ENCODE peak calls at places on chromosomes 13 and 19, in ten cellular contexts. G is mucosa of descending colon; V is lower leg skin; X is fibroblast of the aortic adventitia; M is progenitor cell of endocrine pancreas; K is cardiac fibroblast; Q is CD4-positive, alpha-beta T cell; Z is AG04449; T is WTC11; S is psoas muscle. O is an unnamed sample.

GRCh38 chr13:44211286-44211685 is 162.3 kb upstream of the SERP2 start:
- DNase-seq in V (no peak), S (no peak), Q (no peak), T (no peak), Z (no peak), X (peak), K (no peak), G (no peak), M (no peak), O (no peak)

GRCh38 chr19:31317098-31317497 is 32.1 kb downstream of the TSHZ3 start:
- DNase-seq in G (no peak), S (no peak), M (no peak), K (no peak), Z (no peak), X (peak), Q (no peak), T (no peak), V (no peak), O (no peak)

GRCh38 chr19:4051175-4052101 is 15.3 kb downstream of the ZBTB7A start:
- DNase-seq in Q (no peak), X (peak), T (no peak), S (peak), V (peak), K (no peak), G (peak), Z (no peak), M (no peak), O (peak)

GRCh38 chr13:98206946-98207345 is 29.9 kb upstream of the RNF113B start:
- DNase-seq in Q (no peak), G (no peak), T (no peak), V (no peak), M (no peak), K (peak), Z (peak), X (peak), S (no peak), O (no peak)

GRCh38 chr19:932647-933552 is 7.1 kb downstream of the ARID3A start:
- DNase-seq in G (peak), S (peak), M (no peak), K (peak), X (peak), Q (no peak), T (no peak), V (peak), Z (peak), O (peak)

GRCh38 chr19:45191324-45191845 is 12.8 kb downstream of the BLOC1S3 start:
- DNase-seq in Q (no peak), V (no peak), Z (no peak), S (no peak), K (no peak), X (no peak), G (no peak), M (no peak), T (no peak), O (no peak)

GRCh38 chr19:45499196-45500180 is 1.2 kb downstream of the PPM1N start:
- DNase-seq in K (peak), G (peak), V (no peak), Q (peak), Z (no peak), T (peak), X (no peak), S (peak), M (no peak), O (no peak)

GRCh38 chr19:18292810-18293641 is 11.6 kb upstream of the JUND start:
- DNase-seq in K (peak), T (peak), X (peak), Q (no peak), Z (no peak), G (peak), S (peak), M (no peak), V (peak), O (peak)

GRCh38 chr19:55503447-55504251 is 15.4 kb downstream of the SSC5D start:
- DNase-seq in M (peak), X (peak), Z (no peak), Q (peak), K (peak), S (peak), V (peak), G (peak), T (peak), O (peak)

GRCh38 chr19:18737954-18738351 is 53.2 kb downstream of the COMP start:
- DNase-seq in T (no peak), S (no peak), X (no peak), V (no peak), K (no peak), M (no peak), Q (no peak), G (no peak), Z (no peak), O (no peak)

GRCh38 chr13:96726651-96727050 is 267.6 kb downstream of the OXGR1 start:
- DNase-seq in K (no peak), S (no peak), T (no peak), Q (no peak), Z (no peak), G (no peak), M (no peak), X (no peak), V (no peak), O (no peak)

GRCh38 chr19:40314646-40315045 is 29.5 kb upstream of the AKT2 start:
- DNase-seq in K (no peak), Q (no peak), S (no peak), X (no peak), T (no peak), G (no peak), Z (no peak), V (no peak), M (no peak), O (no peak)

GRCh38 chr19:13004273-13004672 is 9.0 kb downstream of the NFIX start:
- DNase-seq in K (no peak), V (no peak), G (peak), Q (no peak), M (no peak), X (no peak), S (no peak), T (no peak), Z (no peak), O (no peak)

GRCh38 chr13:110454227-110454859 is 107.2 kb downstream of the RAB20 start:
- DNase-seq in M (no peak), G (no peak), T (no peak), S (no peak), V (no peak), K (no peak), Q (no peak), Z (no peak), X (no peak), O (no peak)

GRCh38 chr19:58554494-58555368 is at the start of gene CHMP2A:
- DNase-seq in Q (peak), G (peak), K (peak), M (peak), T (peak), X (peak), Z (no peak), V (peak), S (peak), O (peak)

GRCh38 chr19:48965033-48965805 is at the start of gene FTL:
- DNase-seq in S (peak), M (peak), X (peak), T (peak), Z (peak), G (peak), K (peak), V (peak), Q (peak), O (peak)

GRCh38 chr19:10587022-10587838 is at the start of gene AP1M2:
- DNase-seq in G (peak), T (peak), X (no peak), Z (no peak), M (peak), Q (no peak), V (no peak), S (no peak), K (no peak), O (no peak)

GRCh38 chr19:18464646-18465045 is 26.7 kb upstream of the ISYNA1 start:
- DNase-seq in Q (no peak), V (peak), T (no peak), K (peak), S (peak), Z (peak), X (peak), G (peak), M (no peak), O (peak)

GRCh38 chr19:1591421-1592022 is 1.1 kb downstream of the MBD3 start:
- DNase-seq in G (no peak), Q (no peak), K (peak), M (no peak), X (no peak), V (no peak), T (no peak), Z (no peak), S (no peak), O (no peak)

GRCh38 chr19:42459926-42460325 is 17.2 kb upstream of the CXCL17 start:
- DNase-seq in Q (no peak), G (no peak), S (no peak), M (no peak), Z (no peak), V (no peak), K (no peak), T (no peak), X (no peak), O (no peak)

GRCh38 chr13:23570099-23570926 is at the start of gene TNFRSF19:
- DNase-seq in K (peak), Z (peak), X (peak), V (no peak), M (no peak), G (no peak), T (no peak), Q (no peak), S (peak), O (peak)

GRCh38 chr13:91045351-91046034 is 302.0 kb upstream of the MIR17HG start:
- DNase-seq in M (no peak), Z (no peak), K (peak), G (no peak), S (no peak), T (no peak), V (no peak), X (no peak), Q (no peak), O (no peak)

GRCh38 chr13:110291286-110291685 is 15.7 kb downstream of the COL4A1 start:
- DNase-seq in S (no peak), T (no peak), G (no peak), K (no peak), X (no peak), V (peak), Q (no peak), M (no peak), Z (no peak), O (no peak)

GRCh38 chr19:39160523-39160861 is 34.9 kb downstream of the PAK4 start:
- DNase-seq in G (no peak), Z (no peak), Q (no peak), K (peak), S (peak), V (no peak), X (peak), T (no peak), M (no peak), O (no peak)

GRCh38 chr13:111948281-111948680 is 118.7 kb upstream of the SOX1 start:
- DNase-seq in T (no peak), Q (no peak), X (no peak), G (no peak), M (no peak), K (no peak), Z (no peak), S (no peak), V (peak), O (no peak)

DNA sequence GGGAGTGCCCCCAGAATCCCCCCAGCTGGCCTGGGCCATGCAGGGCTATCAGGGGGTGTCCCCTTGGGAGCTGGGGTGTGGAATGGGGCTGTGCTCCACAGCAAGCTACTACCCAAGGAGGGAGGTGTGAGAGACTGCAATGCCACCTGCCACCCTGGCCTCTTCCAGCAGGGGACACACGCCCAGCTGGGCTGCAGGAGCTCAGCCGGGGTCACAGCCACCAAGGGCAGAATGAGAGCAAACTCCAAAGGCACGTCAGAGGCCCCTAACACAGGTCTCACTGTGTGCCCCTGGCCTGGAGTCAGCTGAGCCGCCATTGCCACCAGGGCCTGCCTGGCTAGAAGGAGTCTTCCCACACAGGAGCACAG is 55.5 kb downstream of the MLLT1 start:
- DNase-seq in Z (no peak), S (no peak), G (no peak), Q (no peak), M (no peak), K (no peak), V (no peak), X (no peak), T (no peak), O (no peak)
- TF ChIP-seq CTCF in Z (no peak), S (peak), G (no peak), Q (no peak), M (no peak), K (no peak), V (no peak), X (no peak), T (no peak), O (no peak)

DNA sequence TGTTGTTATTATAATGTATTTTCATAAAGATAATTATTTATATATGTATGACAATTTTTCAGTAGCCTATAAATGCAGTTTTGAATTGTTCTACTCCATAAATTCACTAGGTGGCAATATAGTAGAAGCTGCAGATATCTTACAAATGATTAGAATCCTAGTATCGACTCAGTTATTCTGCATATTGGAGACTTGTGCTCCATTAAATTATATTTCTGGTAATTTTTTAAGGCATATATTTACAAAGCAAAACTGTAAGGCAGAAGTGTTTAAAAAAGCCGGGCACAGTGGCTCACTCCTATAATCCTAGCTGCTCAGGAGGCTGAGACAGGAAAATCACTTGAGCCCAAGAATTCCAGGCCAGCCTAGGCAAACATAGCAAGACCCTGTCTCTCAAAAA is 58.7 kb downstream of the DPY19L3 start:
- DNase-seq in M (no peak), G (no peak), S (no peak), K (peak), X (peak), V (no peak), Z (no peak), T (no peak), Q (no peak), O (no peak)
- TF ChIP-seq CTCF in M (peak), G (no peak), S (peak), K (peak), X (peak), V (no peak), Z (no peak), T (no peak), Q (peak), O (no peak)

GRCh38 chr13:42885325-42885724 is 103.9 kb downstream of the FAM216B start:
- DNase-seq in X (no peak), S (no peak), K (no peak), M (no peak), G (no peak), Z (no peak), T (no peak), Q (no peak), V (no peak), O (no peak)

GRCh38 chr13:42878721-42879120 is 97.3 kb downstream of the FAM216B start:
- DNase-seq in S (no peak), K (peak), Q (no peak), T (no peak), X (peak), Z (no peak), G (no peak), M (no peak), V (no peak), O (no peak)

GRCh38 chr13:42883142-42883541 is 101.8 kb downstream of the FAM216B start:
- DNase-seq in G (no peak), V (no peak), X (no peak), K (peak), M (no peak), S (no peak), Z (no peak), Q (no peak), T (no peak), O (no peak)

GRCh38 chr13:42880241-42880640 is 98.9 kb downstream of the FAM216B start:
- DNase-seq in K (peak), X (peak), G (no peak), M (no peak), S (no peak), T (no peak), Q (no peak), V (no peak), Z (no peak), O (peak)

DNA sequence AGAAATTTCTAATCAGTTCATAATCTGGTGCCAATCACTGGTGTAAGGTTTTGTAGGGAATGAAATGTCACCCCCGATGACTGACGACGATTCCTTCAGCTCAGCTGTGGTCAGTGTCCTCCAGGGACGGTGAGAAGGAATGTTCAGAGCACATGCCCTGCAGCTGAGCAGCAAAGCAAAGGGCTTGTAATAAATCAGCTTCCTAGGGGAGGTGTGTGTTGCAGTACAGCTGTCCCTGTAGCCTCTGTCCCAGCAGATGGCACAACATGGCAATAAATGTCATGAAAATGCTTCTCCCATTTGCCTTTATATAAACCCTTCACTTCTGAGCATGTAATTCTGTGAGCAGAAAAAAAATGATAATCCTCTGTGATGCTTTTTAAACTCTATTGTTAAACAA is 102.4 kb downstream of the FAM216B start:
- DNase-seq in K (peak), M (no peak), G (peak), T (no peak), Q (no peak), X (peak), S (no peak), Z (no peak), V (no peak), O (no peak)
- TF ChIP-seq CTCF in K (peak), M (no peak), G (no peak), T (no peak), Q (no peak), X (no peak), S (peak), Z (no peak), V (no peak), O (no peak)

GRCh38 chr19:38037151-38037611 is 130.2 kb downstream of the SIPA1L3 start:
- DNase-seq in Q (no peak), X (no peak), V (no peak), S (no peak), M (no peak), K (no peak), G (no peak), T (no peak), Z (no peak), O (no peak)

GRCh38 chr19:38033658-38034150 is 126.7 kb downstream of the SIPA1L3 start:
- DNase-seq in T (peak), G (no peak), Q (no peak), M (no peak), S (no peak), K (no peak), X (no peak), V (no peak), Z (no peak), O (no peak)

GRCh38 chr19:38035515-38036495 is 128.8 kb downstream of the SIPA1L3 start:
- DNase-seq in T (no peak), Z (no peak), K (peak), Q (no peak), S (no peak), G (no peak), M (no peak), V (no peak), X (peak), O (no peak)

GRCh38 chr19:38034153-38034835 is 127.3 kb downstream of the SIPA1L3 start:
- DNase-seq in Z (no peak), Q (no peak), M (no peak), V (no peak), K (no peak), S (no peak), G (no peak), X (no peak), T (no peak), O (no peak)

DNA sequence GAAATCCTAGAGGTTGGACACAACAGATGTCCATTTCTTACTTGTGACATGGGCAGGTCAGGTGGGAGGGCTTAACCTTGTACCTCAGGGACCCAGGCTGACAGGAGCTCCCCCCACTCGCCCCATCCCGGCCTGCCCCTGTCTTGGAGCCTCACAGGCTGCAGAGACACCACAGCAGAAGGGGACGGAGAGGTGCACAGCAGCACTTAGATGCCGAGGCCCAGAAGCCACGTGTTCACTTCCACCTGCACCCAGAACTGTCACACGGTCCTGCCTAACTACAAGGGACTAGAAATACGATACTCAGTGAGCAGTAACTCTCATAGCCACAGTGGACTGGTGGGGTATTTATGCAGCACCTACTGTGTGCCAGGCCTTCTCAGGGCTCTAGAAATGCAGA is 129.7 kb downstream of the SIPA1L3 start:
- DNase-seq in Q (no peak), S (no peak), Z (no peak), G (no peak), T (no peak), K (no peak), V (no peak), M (no peak), X (no peak), O (no peak)
- TF ChIP-seq CTCF in Q (no peak), S (no peak), Z (no peak), G (no peak), T (no peak), K (no peak), V (no peak), M (no peak), X (no peak), O (no peak)

DNA sequence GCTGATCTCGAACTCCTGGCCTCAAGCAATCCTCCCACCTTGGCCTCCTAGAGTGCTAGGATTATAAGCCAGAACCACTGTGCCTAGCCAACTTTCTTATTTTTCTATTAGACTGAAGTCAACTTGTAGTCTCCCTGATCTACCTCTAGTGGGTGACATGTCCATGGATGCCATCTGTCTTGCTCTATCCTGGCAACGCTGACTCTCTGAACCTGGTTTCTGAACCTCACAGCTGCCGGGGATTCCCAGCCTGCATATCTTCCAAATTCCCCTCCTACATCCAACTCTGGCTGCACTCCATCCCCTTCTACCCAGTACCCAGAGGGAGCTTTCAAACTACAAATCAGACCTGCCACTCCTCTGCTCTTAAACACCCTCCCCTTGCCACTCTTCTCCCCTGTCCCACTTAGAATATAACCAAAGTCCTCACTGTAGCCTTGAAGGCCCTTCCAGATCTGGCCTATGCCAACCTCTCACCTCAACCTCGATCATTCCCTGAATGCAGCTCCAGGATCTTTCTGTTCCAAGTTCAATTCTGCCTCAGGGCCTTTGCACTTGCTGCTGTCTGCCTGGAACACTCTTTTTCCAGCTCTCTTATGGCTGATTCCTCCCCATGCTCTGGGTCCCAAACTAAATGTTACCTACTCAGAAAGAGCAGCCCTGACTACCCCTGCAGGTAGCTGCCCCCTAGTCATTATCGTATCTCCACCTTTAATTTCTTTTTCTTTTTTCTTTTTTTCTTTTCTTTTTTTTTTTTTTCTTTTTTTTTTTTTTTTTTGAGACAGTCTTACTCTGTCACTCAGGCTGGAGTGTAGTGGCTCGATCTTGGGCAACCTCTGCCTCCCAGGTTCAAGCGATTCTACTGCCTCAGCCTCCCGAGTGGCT is 2.2 kb downstream of the CLIP3 start:
- DNase-seq in V (no peak), Z (no peak), T (no peak), X (peak), Q (no peak), M (no peak), S (no peak), G (no peak), K (peak), O (no peak)
- TF ChIP-seq CTCF in V (no peak), Z (peak), T (no peak), X (no peak), Q (no peak), M (no peak), S (no peak), G (no peak), K (peak), O (no peak)

GRCh38 chr13:45269204-45269603 is 68.4 kb upstream of the KCTD4 start:
- DNase-seq in M (no peak), G (no peak), V (no peak), S (no peak), K (peak), Z (no peak), Q (no peak), T (no peak), X (peak), O (no peak)
- TF ChIP-seq CTCF in M (no peak), G (no peak), V (no peak), S (no peak), K (no peak), Z (no peak), Q (no peak), T (no peak), X (peak), O (no peak)

O was measured in uterus.